ENCODE peak calls at places on chromosome 7, in seven cellular contexts. D, Y, G, E, L, A and X are unnamed samples.

GRCh38 chr7:95594185-95594584 is 2.1 kb downstream of the PDK4 start:
- DNase-seq in D (no peak), Y (no peak), G (no peak), E (no peak), L (no peak), A (no peak), X (peak; percentile 40)

GRCh38 chr7:36711256-36711655 is 13.0 kb downstream of the AOAH start:
- DNase-seq in D (no peak), Y (no peak), G (no peak), E (no peak), L (no peak), A (no peak), X (no peak)

GRCh38 chr7:72335561-72336381 is 76.4 kb downstream of the CALN1 start:
- DNase-seq in D (peak; percentile 27), Y (no peak), G (no peak), E (no peak), L (no peak), A (no peak), X (no peak)

GRCh38 chr7:923108-924041 is 31.1 kb downstream of the ADAP1 start:
- DNase-seq in D (no peak), Y (peak; percentile 48), G (peak; percentile 74), E (peak; percentile 82), L (peak; percentile 70), A (peak; percentile 66), X (peak; percentile 76)

GRCh38 chr7:90592036-90592435 is 4.1 kb upstream of the CDK14 start:
- DNase-seq in D (no peak), Y (no peak), G (no peak), E (no peak), L (no peak), A (no peak), X (no peak)

GRCh38 chr7:64869912-64870562 is 33.0 kb upstream of the ZNF273 start:
- DNase-seq in D (no peak), Y (no peak), G (no peak), E (no peak), L (no peak), A (no peak), X (no peak)

GRCh38 chr7:44963526-44964290 is 15.1 kb downstream of the MYO1G start:
- DNase-seq in D (peak; percentile 15), Y (no peak), G (no peak), E (no peak), L (no peak), A (no peak), X (no peak)

GRCh38 chr7:75906991-75907667 is 7.8 kb upstream of the POR start:
- DNase-seq in D (no peak), Y (peak; percentile 26), G (no peak), E (no peak), L (peak; percentile 79), A (no peak), X (no peak)

GRCh38 chr7:245574-246295 is 44.2 kb upstream of the FOXL3 start:
- DNase-seq in D (no peak), Y (no peak), G (no peak), E (no peak), L (no peak), A (no peak), X (peak; percentile 30)

GRCh38 chr7:142882338-142882678 is 3.2 kb downstream of the TRPV6 start:
- DNase-seq in D (no peak), Y (no peak), G (peak; percentile 3), E (no peak), L (peak; percentile 5), A (no peak), X (no peak)

GRCh38 chr7:142879060-142879459 is 6.5 kb downstream of the TRPV6 start:
- DNase-seq in D (no peak), Y (no peak), G (no peak), E (no peak), L (no peak), A (no peak), X (no peak)

GRCh38 chr7:142881586-142882337 is 3.8 kb downstream of the TRPV6 start:
- DNase-seq in D (no peak), Y (no peak), G (no peak), E (no peak), L (peak; percentile 29), A (no peak), X (no peak)

GRCh38 chr7:142883145-142883544 is 2.4 kb downstream of the TRPV6 start:
- DNase-seq in D (no peak), Y (no peak), G (peak; percentile 4), E (no peak), L (peak; percentile 0), A (no peak), X (no peak)

DNA sequence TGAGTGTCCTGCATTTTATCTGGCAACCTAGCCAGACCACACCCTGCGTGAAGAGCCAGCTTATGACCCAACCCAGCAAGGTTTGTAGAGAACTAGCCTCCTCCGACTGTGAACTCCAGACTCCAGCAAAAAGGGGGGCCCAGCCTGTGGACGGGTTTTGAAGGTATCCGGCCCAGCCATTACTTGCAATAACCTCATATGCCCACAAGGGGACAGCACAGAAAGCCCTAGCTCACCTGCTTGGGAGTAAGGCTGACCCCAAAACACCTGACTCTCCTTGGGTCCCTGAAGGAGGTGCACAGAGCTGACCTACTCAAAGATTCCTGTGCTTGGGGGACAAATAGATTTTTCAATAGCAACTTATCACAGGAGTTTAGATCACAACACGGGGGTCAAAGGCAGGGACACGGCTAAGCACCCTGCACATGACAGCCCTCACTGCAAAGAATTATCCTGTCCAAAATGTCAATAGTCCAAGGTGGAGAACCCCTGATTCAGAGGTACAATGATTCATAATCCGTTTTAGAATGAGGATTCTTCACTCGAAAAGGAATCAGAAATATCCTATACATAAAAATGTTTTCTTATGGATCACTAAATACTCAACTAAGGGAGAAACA is 4.5 kb downstream of the TRPV6 start:
- DNase-seq in D (peak; percentile 13), Y (peak; percentile 44), G (peak; percentile 21), E (peak; percentile 14), L (peak; percentile 49), A (no peak), X (no peak)
- H3K27me3 ChIP-seq in D (no peaks in the 10 kb centered on the region), Y (no peaks in the 10 kb centered on the region), G (no peaks in the 10 kb centered on the region), E (no peaks in the 10 kb centered on the region), L (no peaks in the 10 kb centered on the region), A (peaks cover 93% of the 10 kb centered on the region), X (no peaks in the 10 kb centered on the region)

GRCh38 chr7:97013555-97013954 is 8.2 kb downstream of the DLX6 start:
- DNase-seq in D (no peak), Y (no peak), G (no peak), E (no peak), L (no peak), A (no peak), X (no peak)
- H3K4me3 ChIP-seq in D (no peak overlapping the region), Y (no peak overlapping the region), G (no peak overlapping the region), E (no peak overlapping the region), L (no peak overlapping the region), A (no peak overlapping the region), X (no peak overlapping the region)

DNA sequence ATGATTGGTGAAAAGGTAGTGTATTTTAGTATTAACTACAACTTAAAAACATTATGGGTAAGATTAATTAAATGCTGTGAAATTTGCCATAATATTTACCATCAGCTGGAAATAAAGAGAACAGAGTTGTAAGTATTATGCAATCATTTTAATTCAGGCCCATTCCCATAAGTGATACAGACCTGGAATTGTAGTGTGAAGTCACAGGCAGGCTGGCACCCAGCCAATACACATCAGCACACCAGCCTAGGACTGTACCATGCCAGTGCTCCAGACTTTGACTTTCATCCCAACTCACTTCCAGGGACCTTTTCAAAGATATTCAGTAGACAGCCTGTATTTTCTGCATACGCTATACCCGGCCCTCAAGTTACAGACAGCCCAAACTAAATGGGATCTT is 143.3 kb downstream of the TES start:
- DNase-seq in D (no peak), Y (peak; percentile 71), G (peak; percentile 57), E (no peak), L (peak; percentile 82), A (peak; percentile 51), X (peak; percentile 79)
- H3K27ac ChIP-seq in D (no peak overlapping the region), Y (no peak overlapping the region), G (peak overlapping the region; percentile 89), E (no peak overlapping the region), L (peak overlapping the region; percentile 44), A (peak overlapping the region; percentile 96), X (peak overlapping the region; percentile 68)

GRCh38 chr7:151013356-151013727 is 11.0 kb downstream of the ATG9B start:
- DNase-seq in D (no peak), Y (no peak), G (no peak), E (no peak), L (no peak), A (no peak), X (no peak)

GRCh38 chr7:151013728-151014497 is 10.4 kb downstream of the ATG9B start:
- DNase-seq in D (peak; percentile 72), Y (peak; percentile 67), G (peak; percentile 61), E (peak; percentile 89), L (peak; percentile 58), A (peak; percentile 59), X (peak; percentile 77)

GRCh38 chr7:151012031-151012692 is 12.1 kb downstream of the ATG9B start:
- DNase-seq in D (no peak), Y (no peak), G (no peak), E (no peak), L (no peak), A (no peak), X (no peak)

GRCh38 chr7:151011097-151011409 is 13.2 kb downstream of the ATG9B start:
- DNase-seq in D (no peak), Y (no peak), G (no peak), E (no peak), L (no peak), A (no peak), X (no peak)

DNA sequence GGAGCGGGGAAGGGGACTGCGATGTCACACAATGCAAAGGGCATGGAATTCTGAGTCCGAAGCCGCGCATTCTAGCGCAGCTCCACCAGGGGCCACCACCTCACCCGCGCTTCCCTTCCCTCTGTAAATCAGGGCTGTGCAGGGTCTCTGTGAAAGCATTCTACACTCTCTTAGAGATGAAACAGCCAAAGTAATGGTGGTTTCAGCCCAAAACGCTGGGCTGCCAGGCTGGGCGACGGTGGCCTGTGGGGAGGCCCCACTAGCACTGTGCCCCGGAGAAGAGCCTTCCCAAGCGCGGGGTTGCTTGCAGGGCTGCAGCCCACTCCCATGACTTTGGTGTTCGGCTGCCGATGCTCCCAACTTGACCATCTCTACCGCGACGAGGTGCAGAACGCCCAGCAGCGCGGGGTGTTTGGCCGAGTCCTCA is 11.4 kb downstream of the ATG9B start:
- DNase-seq in D (no peak), Y (peak; percentile 51), G (no peak), E (no peak), L (no peak), A (no peak), X (no peak)
- H3K27me3 ChIP-seq in D (peaks cover 20% of the 10 kb centered on the region), Y (no peaks in the 10 kb centered on the region), G (no peaks in the 10 kb centered on the region), E (no peaks in the 10 kb centered on the region), L (no peaks in the 10 kb centered on the region), A (peaks cover 36% of the 10 kb centered on the region), X (no peaks in the 10 kb centered on the region)

GRCh38 chr7:150973571-150974451 is 4.3 kb downstream of the KCNH2 start:
- DNase-seq in D (no peak), Y (no peak), G (no peak), E (no peak), L (no peak), A (no peak), X (peak; percentile 61)
- H3K4me3 ChIP-seq in D (no peak overlapping the region), Y (no peak overlapping the region), G (no peak overlapping the region), E (peak overlapping the region; percentile 69), L (no peak overlapping the region), A (peak overlapping the region; percentile 58), X (no peak overlapping the region)